ENCODE peak calls at places on chromosomes 3 and 15, in five cellular contexts. J is pulmonary artery endothelial cell; I is stimulated activated CD8-positive, alpha-beta memory T cell treated with anti-CD3 and anti-CD28 coated beads, Interleukin-7, amount 100 ng/mL, for 1 hour; E is D341Med; Y is iPS-NIHi11. S is an unnamed sample.

GRCh38 chr3:143138948-143139347 is 19.4 kb downstream of the CHST2 start:
- DNase-seq in J (no peak), I (no peak), E (no peak), Y (no peak), S (no peak)

GRCh38 chr3:71062920-71063767 is 520.4 kb downstream of the FOXP1 start:
- DNase-seq in J (no peak), I (no peak), E (no peak), Y (no peak), S (no peak)

GRCh38 chr15:74525946-74526345 is 15.1 kb upstream of the ARID3B start:
- DNase-seq in J (no peak), I (no peak), E (no peak), Y (no peak), S (no peak)

GRCh38 chr3:46692566-46692983 is 904 bp downstream of the ALS2CL start:
- DNase-seq in J (no peak), I (no peak), E (no peak), Y (peak; percentile 70), S (no peak)

GRCh38 chr15:90030376-90030775 is 29.3 kb downstream of the ZNF710 start:
- DNase-seq in J (no peak), I (no peak), E (no peak), Y (no peak), S (no peak)

GRCh38 chr15:88166330-88166993 is 90.1 kb downstream of the NTRK3 start:
- DNase-seq in J (no peak), I (no peak), E (no peak), Y (peak; percentile 83), S (no peak)

GRCh38 chr3:172273378-172273777 is 174.9 kb downstream of the GHSR start:
- DNase-seq in J (no peak), I (no peak), E (no peak), Y (no peak), S (no peak)

GRCh38 chr3:100041328-100041749 is 73.0 kb downstream of the FILIP1L start:
- DNase-seq in J (peak; percentile 82), I (no peak), E (no peak), Y (no peak), S (no peak)

GRCh38 chr15:57353317-57353804 is 22.9 kb upstream of the CGNL1 start:
- DNase-seq in J (no peak), I (no peak), E (no peak), Y (no peak), S (no peak)

GRCh38 chr3:150080058-150080730 is 109.5 kb upstream of the PFN2 start:
- DNase-seq in J (no peak), I (no peak), E (no peak), Y (no peak), S (no peak)

GRCh38 chr3:48607519-48607918 is 1.9 kb downstream of the UQCRC1 start:
- DNase-seq in J (no peak), I (no peak), E (no peak), Y (no peak), S (no peak)

GRCh38 chr15:59399465-59400102 is 26.9 kb upstream of the MYO1E start:
- DNase-seq in J (no peak), I (no peak), E (no peak), Y (no peak), S (peak; percentile 77)

GRCh38 chr15:83064859-83065258 is 2.2 kb downstream of the BTBD1 start:
- DNase-seq in J (no peak), I (no peak), E (no peak), Y (no peak), S (no peak)

GRCh38 chr3:12439161-12439560 is 45.1 kb upstream of the TSEN2 start:
- DNase-seq in J (no peak), I (no peak), E (no peak), Y (no peak), S (no peak)

GRCh38 chr15:90571063-90571541 is 41.4 kb downstream of the CRTC3 start:
- DNase-seq in J (no peak), I (no peak), E (no peak), Y (no peak), S (no peak)

GRCh38 chr3:184011230-184011876 is 6.3 kb downstream of the ABCC5 start:
- DNase-seq in J (no peak), I (no peak), E (no peak), Y (no peak), S (no peak)

GRCh38 chr15:61994216-61994615 is 66.0 kb downstream of the VPS13C start:
- DNase-seq in J (no peak), I (no peak), E (no peak), Y (no peak), S (no peak)

GRCh38 chr15:59268199-59268979 is 61.7 kb downstream of the LDHAL6B start:
- DNase-seq in J (no peak), I (no peak), E (no peak), Y (no peak), S (no peak)

GRCh38 chr3:106825962-106826605 is 551.2 kb upstream of the CCDC54 start:
- DNase-seq in J (no peak), I (no peak), E (no peak), Y (no peak), S (no peak)

GRCh38 chr3:8964436-8965370 is 1.4 kb upstream of the RAD18 start:
- DNase-seq in J (peak; percentile 11), I (no peak), E (no peak), Y (no peak), S (no peak)

GRCh38 chr3:126549861-126550487 is 8.8 kb downstream of the C3orf22 start:
- DNase-seq in J (no peak), I (no peak), E (peak; percentile 21), Y (no peak), S (no peak)

GRCh38 chr3:24829011-24829581 is 334.4 kb upstream of the THRB start:
- DNase-seq in J (no peak), I (no peak), E (peak; percentile 93), Y (peak; percentile 78), S (no peak)

GRCh38 chr3:42183991-42184621 is 81.9 kb downstream of the CCK start:
- DNase-seq in J (peak; percentile 67), I (no peak), E (no peak), Y (no peak), S (no peak)

GRCh38 chr3:45642731-45643152 is 46.5 kb upstream of the SACM1L start:
- DNase-seq in J (no peak), I (no peak), E (no peak), Y (no peak), S (no peak)

GRCh38 chr3:138009476-138010272 is at the start of gene CLDN18:
- DNase-seq in J (no peak), I (no peak), E (no peak), Y (peak; percentile 31), S (no peak)

GRCh38 chr15:85646538-85647091 is 148.1 kb downstream of the KLHL25 start:
- DNase-seq in J (no peak), I (no peak), E (no peak), Y (no peak), S (no peak)

GRCh38 chr3:3666664-3667063 is 132.6 kb upstream of the LRRN1 start:
- DNase-seq in J (no peak), I (no peak), E (no peak), Y (no peak), S (peak; percentile 56)

GRCh38 chr15:87672309-87672897 is 584.1 kb downstream of the NTRK3 start:
- DNase-seq in J (no peak), I (no peak), E (no peak), Y (peak; percentile 39), S (no peak)

GRCh38 chr3:65584913-65585312 is 453.8 kb downstream of the MAGI1 start:
- DNase-seq in J (no peak), I (no peak), E (no peak), Y (no peak), S (no peak)

GRCh38 chr3:194373912-194374311 is 4.4 kb upstream of the LRRC15 start:
- DNase-seq in J (no peak), I (no peak), E (no peak), Y (no peak), S (no peak)

GRCh38 chr15:70047386-70048195 is 50.1 kb downstream of the TLE3 start:
- DNase-seq in J (no peak), I (no peak), E (no peak), Y (no peak), S (no peak)

GRCh38 chr3:73257186-73257585 is 195.7 kb downstream of the EBLN2 start:
- DNase-seq in J (no peak), I (no peak), E (no peak), Y (no peak), S (no peak)